ENCODE peak calls at places on chromosomes 3 and 15, in six cellular contexts. One of them, this sample, is unnamed. For H3K9me2, the result is how much of the 10 kb centered on the place peaks cover.

GRCh38 chr3:127822166-127822835 is at the start of gene MGLL:
- DNase-seq in MM.1S: no peak
- DNase-seq in SK-N-SH: peak
- DNase-seq in PC-3: peak
- DNase-seq in HCT116: no peak
- DNase-seq in GM23248: peak
- DNase-seq in this sample: peak

GRCh38 chr3:44511238-44511567 is 33.7 kb upstream of the ZNF445 start:
- DNase-seq in HCT116: no peak
- DNase-seq in SK-N-SH: peak
- DNase-seq in GM23248: no peak
- DNase-seq in MM.1S: no peak
- DNase-seq in PC-3: no peak
- DNase-seq in this sample: no peak

GRCh38 chr15:50176869-50177268 is 5.1 kb upstream of the SLC27A2 start:
- DNase-seq in HCT116: no peak
- DNase-seq in PC-3: no peak
- DNase-seq in MM.1S: no peak
- DNase-seq in SK-N-SH: no peak
- DNase-seq in GM23248: peak
- DNase-seq in this sample: no peak

GRCh38 chr3:59771760-59772159 is 721.9 kb upstream of the CFAP20DC start:
- DNase-seq in HCT116: no peak
- DNase-seq in SK-N-SH: no peak
- DNase-seq in GM23248: peak
- DNase-seq in MM.1S: no peak
- DNase-seq in PC-3: peak
- DNase-seq in this sample: no peak

GRCh38 chr15:39730552-39730951 is 52.1 kb downstream of the FSIP1 start:
- DNase-seq in PC-3: no peak
- DNase-seq in HCT116: no peak
- DNase-seq in SK-N-SH: no peak
- DNase-seq in GM23248: no peak
- DNase-seq in MM.1S: no peak
- DNase-seq in this sample: no peak

GRCh38 chr15:49741721-49742120 is 120.9 kb downstream of the DTWD1 start:
- DNase-seq in GM23248: no peak
- DNase-seq in PC-3: no peak
- DNase-seq in MM.1S: no peak
- DNase-seq in HCT116: no peak
- DNase-seq in SK-N-SH: no peak
- DNase-seq in this sample: no peak

GRCh38 chr3:30370681-30371271 is 235.6 kb upstream of the TGFBR2 start:
- DNase-seq in PC-3: peak
- DNase-seq in SK-N-SH: no peak
- DNase-seq in GM23248: peak
- DNase-seq in HCT116: no peak
- DNase-seq in MM.1S: no peak
- DNase-seq in this sample: no peak

GRCh38 chr3:146577662-146578061 is 27.5 kb downstream of the PLSCR5 start:
- DNase-seq in HCT116: peak
- DNase-seq in GM23248: peak
- DNase-seq in PC-3: peak
- DNase-seq in MM.1S: peak
- DNase-seq in SK-N-SH: peak
- DNase-seq in this sample: peak

GRCh38 chr3:48016336-48016973 is at the start of gene MAP4:
- DNase-seq in MM.1S: no peak
- DNase-seq in GM23248: peak
- DNase-seq in SK-N-SH: no peak
- DNase-seq in PC-3: no peak
- DNase-seq in HCT116: no peak
- DNase-seq in this sample: no peak

GRCh38 chr3:187746479-187747335 is 1.4 kb upstream of the BCL6 start:
- DNase-seq in SK-N-SH: no peak
- DNase-seq in HCT116: no peak
- DNase-seq in GM23248: peak
- DNase-seq in MM.1S: no peak
- DNase-seq in PC-3: peak
- DNase-seq in this sample: peak

GRCh38 chr15:91291673-91292072 is 191.6 kb downstream of the SV2B start:
- DNase-seq in PC-3: no peak
- DNase-seq in GM23248: no peak
- DNase-seq in SK-N-SH: peak
- DNase-seq in MM.1S: no peak
- DNase-seq in HCT116: peak
- DNase-seq in this sample: peak

GRCh38 chr3:156762631-156763185 is 63.4 kb upstream of the LEKR1 start:
- DNase-seq in PC-3: no peak
- DNase-seq in MM.1S: no peak
- DNase-seq in GM23248: peak
- DNase-seq in HCT116: no peak
- DNase-seq in SK-N-SH: peak
- DNase-seq in this sample: no peak

GRCh38 chr3:107064445-107065060 is 312.7 kb upstream of the CCDC54 start:
- DNase-seq in SK-N-SH: peak
- DNase-seq in HCT116: peak
- DNase-seq in GM23248: peak
- DNase-seq in MM.1S: peak
- DNase-seq in PC-3: peak
- DNase-seq in this sample: peak

GRCh38 chr15:88419830-88420229 is 47.4 kb downstream of the MRPL46 start:
- DNase-seq in SK-N-SH: no peak
- DNase-seq in GM23248: peak
- DNase-seq in PC-3: no peak
- DNase-seq in MM.1S: no peak
- DNase-seq in HCT116: no peak
- DNase-seq in this sample: no peak

GRCh38 chr3:65713016-65713415 is 325.7 kb downstream of the MAGI1 start:
- DNase-seq in MM.1S: no peak
- DNase-seq in GM23248: peak
- DNase-seq in HCT116: no peak
- DNase-seq in PC-3: no peak
- DNase-seq in SK-N-SH: no peak
- DNase-seq in this sample: no peak

GRCh38 chr3:188358787-188359493 is 205.0 kb downstream of the LPP start:
- DNase-seq in MM.1S: no peak
- DNase-seq in PC-3: no peak
- DNase-seq in SK-N-SH: no peak
- DNase-seq in HCT116: no peak
- DNase-seq in GM23248: no peak
- DNase-seq in this sample: peak

GRCh38 chr3:150603888-150604319 is 783 bp downstream of the SELENOT start:
- DNase-seq in SK-N-SH: no peak
- DNase-seq in HCT116: no peak
- DNase-seq in PC-3: peak
- DNase-seq in MM.1S: peak
- DNase-seq in GM23248: no peak
- DNase-seq in this sample: no peak
- H2AFZ ChIP-seq in SK-N-SH: peak
- H2AFZ ChIP-seq in HCT116: no peak
- H2AFZ ChIP-seq in PC-3: peak
- H2AFZ ChIP-seq in MM.1S: peak
- H2AFZ ChIP-seq in GM23248: peak
- H2AFZ ChIP-seq in this sample: no peak

GRCh38 chr15:52102468-52102867 is 10.1 kb downstream of the BCL2L10 start:
- DNase-seq in HCT116: no peak
- DNase-seq in SK-N-SH: no peak
- DNase-seq in MM.1S: no peak
- DNase-seq in GM23248: peak
- DNase-seq in PC-3: peak
- DNase-seq in this sample: no peak

GRCh38 chr15:52100807-52101206 is 11.8 kb downstream of the BCL2L10 start:
- DNase-seq in SK-N-SH: no peak
- DNase-seq in MM.1S: no peak
- DNase-seq in PC-3: peak
- DNase-seq in GM23248: peak
- DNase-seq in HCT116: peak
- DNase-seq in this sample: no peak

GRCh38 chr15:52103217-52104207 is 9.1 kb downstream of the BCL2L10 start:
- DNase-seq in HCT116: peak
- DNase-seq in SK-N-SH: no peak
- DNase-seq in MM.1S: no peak
- DNase-seq in GM23248: peak
- DNase-seq in PC-3: peak
- DNase-seq in this sample: peak

GRCh38 chr15:52099654-52100272 is 12.8 kb downstream of the BCL2L10 start:
- DNase-seq in MM.1S: no peak
- DNase-seq in GM23248: no peak
- DNase-seq in PC-3: no peak
- DNase-seq in SK-N-SH: no peak
- DNase-seq in HCT116: no peak
- DNase-seq in this sample: no peak

DNA sequence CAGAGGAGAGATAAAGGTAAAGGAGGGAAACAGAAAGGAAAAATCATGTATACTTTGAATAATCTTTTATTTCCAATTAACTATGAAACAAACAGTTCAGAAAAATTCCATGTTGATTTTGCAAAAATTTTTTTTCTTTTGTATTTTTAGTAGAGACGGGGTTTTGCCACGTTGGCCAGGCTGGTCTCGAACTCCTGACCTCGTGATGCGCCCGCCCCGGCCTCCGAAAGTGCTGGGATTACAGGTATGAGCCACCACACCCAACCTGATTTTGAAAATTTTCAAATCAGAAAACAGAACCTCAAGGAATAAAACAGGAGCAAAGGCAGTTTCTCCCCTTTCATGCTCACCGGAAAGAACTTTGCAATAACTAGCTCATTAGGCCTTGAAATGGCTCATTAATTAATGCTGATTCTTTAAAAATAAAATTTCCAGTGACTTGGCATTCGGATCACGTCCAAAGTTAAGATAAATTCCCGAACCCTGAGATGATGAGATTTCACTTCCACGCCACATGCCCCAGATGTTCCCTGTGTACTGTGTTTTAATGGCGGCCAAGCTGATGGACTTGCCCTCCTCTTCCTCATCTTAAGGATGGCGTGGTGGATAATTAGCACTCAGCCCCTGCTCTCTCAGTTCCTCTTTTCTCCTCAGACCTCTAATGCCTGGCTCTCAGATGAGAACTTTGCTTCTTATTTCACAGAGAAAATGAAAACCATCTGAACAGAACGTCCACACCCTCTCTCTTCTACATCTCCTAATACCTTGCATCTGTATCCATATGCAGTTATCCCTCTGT is 10.8 kb downstream of the BCL2L10 start:
- DNase-seq in SK-N-SH: no peak
- DNase-seq in PC-3: no peak
- DNase-seq in HCT116: no peak
- DNase-seq in GM23248: no peak
- DNase-seq in MM.1S: peak
- DNase-seq in this sample: peak
- H3K9ac ChIP-seq in SK-N-SH: no peak
- H3K9ac ChIP-seq in PC-3: no peak
- H3K9ac ChIP-seq in HCT116: no peak
- H3K9ac ChIP-seq in GM23248: peak
- H3K9ac ChIP-seq in MM.1S: no peak
- H3K9ac ChIP-seq in this sample: no peak

DNA sequence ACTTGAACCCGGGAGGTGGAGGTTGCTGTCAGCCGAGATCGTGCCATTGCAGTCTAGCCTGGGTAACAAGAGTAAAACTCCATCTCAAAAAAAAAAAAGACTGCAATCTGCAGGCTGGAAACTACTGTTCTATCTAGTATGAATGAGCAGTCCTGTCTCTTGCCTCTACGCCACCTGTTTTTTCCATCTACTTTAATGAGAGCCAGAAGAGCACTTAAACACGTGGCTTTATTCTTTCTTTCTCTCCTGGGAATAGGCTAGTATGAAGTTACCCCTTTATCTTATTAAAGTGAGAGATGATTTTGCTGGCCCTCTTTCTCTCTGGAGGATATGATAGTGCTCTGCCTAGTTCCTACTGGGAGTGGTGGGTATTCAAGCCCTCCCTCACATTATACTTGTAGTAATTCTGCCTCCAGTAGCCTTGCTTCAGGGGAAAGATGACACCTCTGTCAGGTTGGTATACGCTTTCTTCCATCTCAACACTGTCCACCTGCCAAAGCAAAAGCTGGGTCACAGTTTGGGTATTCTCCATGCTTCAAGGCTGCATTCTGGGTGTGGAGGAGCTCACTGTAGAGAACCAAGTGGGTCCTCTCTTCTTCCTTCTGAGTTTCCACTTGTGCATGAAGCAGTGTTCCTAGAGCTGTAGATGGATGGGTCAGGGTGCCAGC is 17.8 kb downstream of the MAPKBP1 start:
- DNase-seq in GM23248: no peak
- DNase-seq in MM.1S: no peak
- DNase-seq in PC-3: no peak
- DNase-seq in HCT116: no peak
- DNase-seq in SK-N-SH: no peak
- DNase-seq in this sample: no peak
- H3K9me2 ChIP-seq in GM23248: under half
- H3K9me2 ChIP-seq in MM.1S: under half
- H3K9me2 ChIP-seq in PC-3: under half
- H3K9me2 ChIP-seq in HCT116: under half
- H3K9me2 ChIP-seq in SK-N-SH: under half
- H3K9me2 ChIP-seq in this sample: under half

GRCh38 chr3:190345878-190346277 is 23.6 kb upstream of the CLDN1 start:
- DNase-seq in MM.1S: no peak
- DNase-seq in SK-N-SH: no peak
- DNase-seq in GM23248: no peak
- DNase-seq in HCT116: no peak
- DNase-seq in PC-3: no peak
- DNase-seq in this sample: no peak
- H2AFZ ChIP-seq in MM.1S: no peak
- H2AFZ ChIP-seq in SK-N-SH: peak
- H2AFZ ChIP-seq in GM23248: peak
- H2AFZ ChIP-seq in HCT116: no peak
- H2AFZ ChIP-seq in PC-3: peak
- H2AFZ ChIP-seq in this sample: no peak

GRCh38 chr15:55290361-55291057 is 896 bp upstream of the RAB27A start:
- DNase-seq in MM.1S: peak
- DNase-seq in GM23248: peak
- DNase-seq in PC-3: peak
- DNase-seq in SK-N-SH: peak
- DNase-seq in HCT116: peak
- DNase-seq in this sample: peak
- H3K9ac ChIP-seq in MM.1S: peak
- H3K9ac ChIP-seq in GM23248: peak
- H3K9ac ChIP-seq in PC-3: peak
- H3K9ac ChIP-seq in SK-N-SH: peak
- H3K9ac ChIP-seq in HCT116: peak
- H3K9ac ChIP-seq in this sample: peak

DNA sequence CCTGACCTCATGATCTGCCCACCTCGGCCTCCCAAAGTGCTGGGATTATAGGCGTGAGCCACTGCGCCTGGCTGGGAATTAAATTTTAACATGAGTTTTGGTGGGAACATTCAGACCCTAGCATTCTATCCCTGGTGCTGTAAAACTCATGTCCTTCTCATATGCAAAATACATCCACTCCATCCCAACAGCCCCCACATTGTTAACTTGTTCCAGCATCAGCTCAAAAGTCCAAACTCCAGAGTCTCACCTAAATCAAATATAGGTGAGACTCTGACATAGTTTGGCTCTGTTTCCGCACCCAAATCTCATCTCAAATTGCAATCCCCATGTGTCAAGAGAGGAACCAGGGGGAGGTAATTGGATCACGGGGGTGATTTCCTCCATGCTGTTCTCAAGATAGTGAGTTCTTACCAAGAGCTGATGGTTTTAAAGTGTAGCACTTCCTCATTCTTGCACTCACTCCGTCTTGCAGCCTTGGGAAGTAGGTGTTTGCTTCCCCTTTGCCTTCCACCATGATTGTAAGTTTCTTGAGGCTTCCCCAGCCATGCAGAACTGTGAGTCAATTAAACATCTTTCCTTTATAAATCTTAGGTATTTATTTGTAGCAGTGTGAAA is 96.2 kb upstream of the PLCL2 start:
- DNase-seq in GM23248: no peak
- DNase-seq in PC-3: no peak
- DNase-seq in HCT116: no peak
- DNase-seq in SK-N-SH: no peak
- DNase-seq in MM.1S: no peak
- DNase-seq in this sample: no peak
- H3K9me2 ChIP-seq in GM23248: under half
- H3K9me2 ChIP-seq in PC-3: under half
- H3K9me2 ChIP-seq in HCT116: under half
- H3K9me2 ChIP-seq in SK-N-SH: under half
- H3K9me2 ChIP-seq in MM.1S: under half
- H3K9me2 ChIP-seq in this sample: under half

This sample was measured in Karpas-422.